ENCODE peak calls at places on chromosomes 11 and 22, in seven cellular contexts. X is breast epithelium; J is fibroblast of mammary gland; H is SK-MEL-5; N is NCI-H2029; R is ELR; V is activated CD4-positive, CD25-positive, alpha-beta regulatory T cell treated with anti-CD3 and anti-CD28 coated beads, Interleukin-2, amount 50 U/mL, for 16 hours. Y is an unnamed sample.

GRCh38 chr22:42180349-42180842 is 49.8 kb upstream of the CYP2D6 start:
- DNase-seq in X (no peak), J (peak), H (no peak), N (no peak), R (peak), V (peak), Y (no peak)

GRCh38 chr11:86916330-86916729 is 38.9 kb downstream of the FZD4 start:
- DNase-seq in X (no peak), J (peak), H (no peak), N (no peak), R (peak), V (no peak), Y (no peak)

GRCh38 chr11:42410251-42410956 is 901.4 kb upstream of the API5 start:
- DNase-seq in X (no peak), J (peak), H (no peak), N (no peak), R (no peak), V (no peak), Y (no peak)

GRCh38 chr22:32528316-32528715 is 53.7 kb downstream of the FBXO7 start:
- DNase-seq in X (no peak), J (no peak), H (peak), N (no peak), R (no peak), V (no peak), Y (no peak)

GRCh38 chr11:106389096-106389495 is 311.6 kb downstream of the AASDHPPT start:
- DNase-seq in X (no peak), J (peak), H (no peak), N (no peak), R (peak), V (no peak), Y (no peak)

GRCh38 chr11:35712533-35712932 is 50.0 kb downstream of the TRIM44 start:
- DNase-seq in X (no peak), J (no peak), H (no peak), N (no peak), R (no peak), V (no peak), Y (no peak)

GRCh38 chr22:32132126-32132525 is 27.0 kb downstream of the C22orf42 start:
- DNase-seq in X (no peak), J (no peak), H (no peak), N (no peak), R (no peak), V (no peak), Y (no peak)

GRCh38 chr11:125163431-125164011 is 1.0 kb upstream of the PKNOX2 start:
- DNase-seq in X (no peak), J (no peak), H (no peak), N (no peak), R (no peak), V (no peak), Y (no peak)

GRCh38 chr11:17516551-17517150 is 27.6 kb downstream of the USH1C start:
- DNase-seq in X (no peak), J (no peak), H (no peak), N (no peak), R (no peak), V (no peak), Y (no peak)

GRCh38 chr11:69910519-69911309 is 91.5 kb upstream of the FGF3 start:
- DNase-seq in X (no peak), J (no peak), H (no peak), N (no peak), R (no peak), V (no peak), Y (no peak)

GRCh38 chr11:60378359-60378758 is at the start of gene MS4A7:
- DNase-seq in X (no peak), J (no peak), H (no peak), N (no peak), R (no peak), V (no peak), Y (peak)

GRCh38 chr11:9678576-9678975 is 14.7 kb downstream of the SWAP70 start:
- DNase-seq in X (no peak), J (no peak), H (no peak), N (no peak), R (no peak), V (no peak), Y (no peak)

GRCh38 chr11:121643530-121644512 is 191.1 kb upstream of the SORL1-AS1 start:
- DNase-seq in X (no peak), J (no peak), H (no peak), N (peak), R (no peak), V (no peak), Y (no peak)

GRCh38 chr22:46635756-46636155 is 15.6 kb downstream of the GRAMD4 start:
- DNase-seq in X (no peak), J (no peak), H (no peak), N (no peak), R (no peak), V (no peak), Y (no peak)

GRCh38 chr22:30574095-30574981 is at the start of gene GAL3ST1:
- DNase-seq in X (no peak), J (no peak), H (no peak), N (no peak), R (no peak), V (no peak), Y (no peak)

GRCh38 chr22:33274214-33274828 is 216.1 kb upstream of the SYN3 start:
- DNase-seq in X (no peak), J (peak), H (peak), N (no peak), R (peak), V (no peak), Y (peak)

GRCh38 chr22:49825944-49826602 is 1.6 kb downstream of the BRD1 start:
- DNase-seq in X (no peak), J (peak), H (no peak), N (no peak), R (peak), V (peak), Y (no peak)

GRCh38 chr11:106457727-106458126 is 380.3 kb downstream of the AASDHPPT start:
- DNase-seq in X (no peak), J (peak), H (no peak), N (no peak), R (peak), V (no peak), Y (no peak)

GRCh38 chr11:128776434-128777284 is 82.8 kb downstream of the FLI1 start:
- DNase-seq in X (no peak), J (peak), H (peak), N (no peak), R (peak), V (no peak), Y (no peak)

GRCh38 chr11:35605691-35606090 is 12.6 kb upstream of the FJX1 start:
- DNase-seq in X (no peak), J (peak), H (no peak), N (no peak), R (no peak), V (no peak), Y (no peak)

GRCh38 chr11:108131993-108132392 is 10.6 kb downstream of the ACAT1 start:
- DNase-seq in X (no peak), J (peak), H (no peak), N (no peak), R (no peak), V (no peak), Y (no peak)

GRCh38 chr11:130533113-130533803 is 84.8 kb downstream of the ADAMTS15 start:
- DNase-seq in X (peak), J (no peak), H (no peak), N (no peak), R (no peak), V (no peak), Y (no peak)

GRCh38 chr11:123719452-123719851 is 22.0 kb downstream of the ZNF202 start:
- DNase-seq in X (no peak), J (peak), H (no peak), N (no peak), R (peak), V (no peak), Y (no peak)

GRCh38 chr22:37358386-37358785 is 68.9 kb downstream of the ELFN2 start:
- DNase-seq in X (no peak), J (no peak), H (no peak), N (no peak), R (no peak), V (no peak), Y (no peak)

GRCh38 chr11:55826919-55827318 is at the start of gene OR5L2:
- DNase-seq in X (no peak), J (no peak), H (no peak), N (no peak), R (no peak), V (no peak), Y (no peak)

GRCh38 chr22:49306632-49306975 is 521.1 kb downstream of the BRD1 start:
- DNase-seq in X (peak), J (no peak), H (no peak), N (no peak), R (no peak), V (no peak), Y (no peak)

GRCh38 chr22:22058649-22059475 is 76.3 kb upstream of the TOP3B start:
- DNase-seq in X (no peak), J (no peak), H (no peak), N (no peak), R (no peak), V (no peak), Y (no peak)

GRCh38 chr11:67435031-67435726 is 2.3 kb downstream of the PTPRCAP start:
- DNase-seq in X (no peak), J (no peak), H (no peak), N (no peak), R (no peak), V (no peak), Y (no peak)

GRCh38 chr11:36377759-36378553 is 81.9 kb downstream of the PRR5L start:
- DNase-seq in X (no peak), J (no peak), H (no peak), N (no peak), R (no peak), V (no peak), Y (peak)

GRCh38 chr11:117720061-117720511 is 76.9 kb downstream of the DSCAML1 start:
- DNase-seq in X (no peak), J (no peak), H (no peak), N (no peak), R (no peak), V (no peak), Y (no peak)

GRCh38 chr22:31556627-31557203 is 60.4 kb downstream of the SFI1 start:
- DNase-seq in X (no peak), J (peak), H (peak), N (no peak), R (peak), V (no peak), Y (no peak)

GRCh38 chr11:87036756-87037449 is 831 bp upstream of the TMEM135 start:
- DNase-seq in X (no peak), J (no peak), H (no peak), N (peak), R (peak), V (no peak), Y (no peak)

GRCh38 chr11:60118333-60118732 is 29.9 kb downstream of the MS4A2 start:
- DNase-seq in X (no peak), J (no peak), H (peak), N (no peak), R (peak), V (no peak), Y (no peak)

GRCh38 chr11:27786331-27786730 is 86.1 kb upstream of the BDNF start:
- DNase-seq in X (no peak), J (no peak), H (no peak), N (no peak), R (no peak), V (no peak), Y (no peak)

GRCh38 chr11:116255234-116255953 is 517.4 kb downstream of the BUD13 start:
- DNase-seq in X (no peak), J (no peak), H (no peak), N (peak), R (no peak), V (no peak), Y (no peak)

GRCh38 chr11:111360150-111361043 is 18.7 kb downstream of the POU2AF1 start:
- DNase-seq in X (no peak), J (no peak), H (no peak), N (no peak), R (no peak), V (no peak), Y (no peak)

GRCh38 chr11:66113132-66113856 is 43.2 kb downstream of the PACS1 start:
- DNase-seq in X (no peak), J (peak), H (peak), N (no peak), R (peak), V (no peak), Y (no peak)

GRCh38 chr11:38598413-38598812 is 2000.4 kb upstream of the RAG2 start:
- DNase-seq in X (no peak), J (no peak), H (peak), N (no peak), R (no peak), V (no peak), Y (no peak)

GRCh38 chr11:119712459-119713360 is 16.3 kb downstream of the NECTIN1 start:
- DNase-seq in X (no peak), J (no peak), H (no peak), N (no peak), R (no peak), V (no peak), Y (no peak)